ENCODE peak calls at places on chromosomes 1 and 21, in seven cellular contexts. One of them, this sample, is unnamed.

GRCh38 chr21:25961042-25961441 is 209.5 kb downstream of the APP start:
- DNase-seq in GM12891: no peak
- DNase-seq in spleen: no peak
- DNase-seq in HL-60: no peak
- DNase-seq in sigmoid colon: no peak
- DNase-seq in HCT116: no peak
- DNase-seq in suprapubic skin: no peak
- DNase-seq in this sample: no peak

GRCh38 chr1:209454340-209455014 is 129.0 kb upstream of the CAMK1G start:
- DNase-seq in GM12891: no peak
- DNase-seq in spleen: no peak
- DNase-seq in HL-60: no peak
- DNase-seq in sigmoid colon: no peak
- DNase-seq in HCT116: no peak
- DNase-seq in suprapubic skin: no peak
- DNase-seq in this sample: no peak

GRCh38 chr1:82453511-82454185 is 652.9 kb downstream of the ADGRL2 start:
- DNase-seq in GM12891: no peak
- DNase-seq in spleen: no peak
- DNase-seq in HL-60: no peak
- DNase-seq in sigmoid colon: no peak
- DNase-seq in HCT116: no peak
- DNase-seq in suprapubic skin: no peak
- DNase-seq in this sample: no peak

GRCh38 chr1:194600716-194601115 is 1414.3 kb upstream of the B3GALT2 start:
- DNase-seq in GM12891: no peak
- DNase-seq in spleen: no peak
- DNase-seq in HL-60: no peak
- DNase-seq in sigmoid colon: no peak
- DNase-seq in HCT116: no peak
- DNase-seq in suprapubic skin: no peak
- DNase-seq in this sample: no peak

GRCh38 chr1:204837440-204838084 is 33.1 kb upstream of the NFASC start:
- DNase-seq in GM12891: no peak
- DNase-seq in spleen: no peak
- DNase-seq in HL-60: peak
- DNase-seq in sigmoid colon: no peak
- DNase-seq in HCT116: no peak
- DNase-seq in suprapubic skin: no peak
- DNase-seq in this sample: no peak

GRCh38 chr1:183281553-183282091 is 95.6 kb downstream of the LAMC2 start:
- DNase-seq in GM12891: peak
- DNase-seq in spleen: peak
- DNase-seq in HL-60: peak
- DNase-seq in sigmoid colon: peak
- DNase-seq in HCT116: peak
- DNase-seq in suprapubic skin: peak
- DNase-seq in this sample: peak

GRCh38 chr1:27402349-27402754 is 9.9 kb downstream of the GPR3 start:
- DNase-seq in GM12891: no peak
- DNase-seq in spleen: peak
- DNase-seq in HL-60: peak
- DNase-seq in sigmoid colon: peak
- DNase-seq in HCT116: no peak
- DNase-seq in suprapubic skin: no peak
- DNase-seq in this sample: peak

GRCh38 chr1:224203243-224204016 is 20.4 kb downstream of the DEGS1 start:
- DNase-seq in GM12891: no peak
- DNase-seq in spleen: peak
- DNase-seq in HL-60: peak
- DNase-seq in sigmoid colon: peak
- DNase-seq in HCT116: no peak
- DNase-seq in suprapubic skin: no peak
- DNase-seq in this sample: no peak

GRCh38 chr1:237115035-237115434 is 73.1 kb downstream of the RYR2 start:
- DNase-seq in GM12891: no peak
- DNase-seq in spleen: no peak
- DNase-seq in HL-60: no peak
- DNase-seq in sigmoid colon: no peak
- DNase-seq in HCT116: no peak
- DNase-seq in suprapubic skin: no peak
- DNase-seq in this sample: no peak

GRCh38 chr1:151458936-151459330 is 361 bp downstream of the POGZ start:
- DNase-seq in GM12891: peak
- DNase-seq in spleen: peak
- DNase-seq in HL-60: peak
- DNase-seq in sigmoid colon: peak
- DNase-seq in HCT116: peak
- DNase-seq in suprapubic skin: peak
- DNase-seq in this sample: no peak

GRCh38 chr1:89939059-89939570 is 55.8 kb upstream of the ZNF326 start:
- DNase-seq in GM12891: no peak
- DNase-seq in spleen: no peak
- DNase-seq in HL-60: no peak
- DNase-seq in sigmoid colon: no peak
- DNase-seq in HCT116: no peak
- DNase-seq in suprapubic skin: no peak
- DNase-seq in this sample: no peak

GRCh38 chr21:41410767-41411448 is 15.1 kb upstream of the MX1 start:
- DNase-seq in GM12891: no peak
- DNase-seq in spleen: no peak
- DNase-seq in HL-60: no peak
- DNase-seq in sigmoid colon: no peak
- DNase-seq in HCT116: no peak
- DNase-seq in suprapubic skin: no peak
- DNase-seq in this sample: peak

GRCh38 chr1:188988589-188988988 is 1489.1 kb downstream of the BRINP3 start:
- DNase-seq in GM12891: no peak
- DNase-seq in spleen: no peak
- DNase-seq in HL-60: no peak
- DNase-seq in sigmoid colon: no peak
- DNase-seq in HCT116: no peak
- DNase-seq in suprapubic skin: no peak
- DNase-seq in this sample: no peak

GRCh38 chr1:220697326-220697725 is 7.2 kb downstream of the C1orf115 start:
- DNase-seq in GM12891: no peak
- DNase-seq in spleen: no peak
- DNase-seq in HL-60: no peak
- DNase-seq in sigmoid colon: no peak
- DNase-seq in HCT116: no peak
- DNase-seq in suprapubic skin: no peak
- DNase-seq in this sample: no peak

GRCh38 chr1:2985121-2985561 is 36.1 kb upstream of the ACTRT2 start:
- DNase-seq in GM12891: no peak
- DNase-seq in spleen: peak
- DNase-seq in HL-60: no peak
- DNase-seq in sigmoid colon: peak
- DNase-seq in HCT116: no peak
- DNase-seq in suprapubic skin: peak
- DNase-seq in this sample: no peak

GRCh38 chr1:70874063-70874462 is 173.6 kb downstream of the PTGER3 start:
- DNase-seq in GM12891: no peak
- DNase-seq in spleen: no peak
- DNase-seq in HL-60: peak
- DNase-seq in sigmoid colon: no peak
- DNase-seq in HCT116: no peak
- DNase-seq in suprapubic skin: no peak
- DNase-seq in this sample: no peak

GRCh38 chr1:63665410-63665809 is 72.2 kb downstream of the PGM1 start:
- DNase-seq in GM12891: no peak
- DNase-seq in spleen: no peak
- DNase-seq in HL-60: no peak
- DNase-seq in sigmoid colon: no peak
- DNase-seq in HCT116: no peak
- DNase-seq in suprapubic skin: no peak
- DNase-seq in this sample: no peak

GRCh38 chr1:109917429-109918076 is 6.9 kb downstream of the CSF1 start:
- DNase-seq in GM12891: no peak
- DNase-seq in spleen: peak
- DNase-seq in HL-60: no peak
- DNase-seq in sigmoid colon: peak
- DNase-seq in HCT116: no peak
- DNase-seq in suprapubic skin: no peak
- DNase-seq in this sample: no peak
- TF ChIP-seq POLR2AphosphoS5 in GM12891: no peak
- TF ChIP-seq POLR2AphosphoS5 in spleen: no peak
- TF ChIP-seq POLR2AphosphoS5 in HL-60: no peak
- TF ChIP-seq POLR2AphosphoS5 in sigmoid colon: no peak
- TF ChIP-seq POLR2AphosphoS5 in HCT116: no peak
- TF ChIP-seq POLR2AphosphoS5 in suprapubic skin: no peak
- TF ChIP-seq POLR2AphosphoS5 in this sample: no peak

GRCh38 chr1:12460121-12460520 is 157.9 kb downstream of the DHRS3 start:
- DNase-seq in GM12891: no peak
- DNase-seq in spleen: no peak
- DNase-seq in HL-60: no peak
- DNase-seq in sigmoid colon: no peak
- DNase-seq in HCT116: no peak
- DNase-seq in suprapubic skin: no peak
- DNase-seq in this sample: no peak

GRCh38 chr1:12461764-12462163 is 156.2 kb downstream of the DHRS3 start:
- DNase-seq in GM12891: no peak
- DNase-seq in spleen: no peak
- DNase-seq in HL-60: no peak
- DNase-seq in sigmoid colon: no peak
- DNase-seq in HCT116: no peak
- DNase-seq in suprapubic skin: no peak
- DNase-seq in this sample: no peak

GRCh38 chr1:12458571-12458970 is 159.4 kb downstream of the DHRS3 start:
- DNase-seq in GM12891: no peak
- DNase-seq in spleen: no peak
- DNase-seq in HL-60: no peak
- DNase-seq in sigmoid colon: no peak
- DNase-seq in HCT116: no peak
- DNase-seq in suprapubic skin: no peak
- DNase-seq in this sample: no peak

GRCh38 chr1:12462586-12462985 is 155.4 kb downstream of the DHRS3 start:
- DNase-seq in GM12891: no peak
- DNase-seq in spleen: no peak
- DNase-seq in HL-60: no peak
- DNase-seq in sigmoid colon: no peak
- DNase-seq in HCT116: no peak
- DNase-seq in suprapubic skin: no peak
- DNase-seq in this sample: no peak

GRCh38 chr1:12460911-12461621 is 156.9 kb downstream of the DHRS3 start:
- DNase-seq in GM12891: no peak
- DNase-seq in spleen: no peak
- DNase-seq in HL-60: no peak
- DNase-seq in sigmoid colon: peak
- DNase-seq in HCT116: no peak
- DNase-seq in suprapubic skin: no peak
- DNase-seq in this sample: no peak
- TF ChIP-seq POLR2AphosphoS5 in GM12891: no peak
- TF ChIP-seq POLR2AphosphoS5 in spleen: no peak
- TF ChIP-seq POLR2AphosphoS5 in HL-60: no peak
- TF ChIP-seq POLR2AphosphoS5 in sigmoid colon: peak
- TF ChIP-seq POLR2AphosphoS5 in HCT116: no peak
- TF ChIP-seq POLR2AphosphoS5 in suprapubic skin: no peak
- TF ChIP-seq POLR2AphosphoS5 in this sample: peak

GRCh38 chr1:67688526-67689219 is 3.7 kb downstream of the GADD45A start:
- DNase-seq in GM12891: no peak
- DNase-seq in spleen: no peak
- DNase-seq in HL-60: peak
- DNase-seq in sigmoid colon: no peak
- DNase-seq in HCT116: no peak
- DNase-seq in suprapubic skin: no peak
- DNase-seq in this sample: no peak
- TF ChIP-seq POLR2AphosphoS5 in GM12891: peak
- TF ChIP-seq POLR2AphosphoS5 in spleen: peak
- TF ChIP-seq POLR2AphosphoS5 in HL-60: peak
- TF ChIP-seq POLR2AphosphoS5 in sigmoid colon: no peak
- TF ChIP-seq POLR2AphosphoS5 in HCT116: peak
- TF ChIP-seq POLR2AphosphoS5 in suprapubic skin: no peak
- TF ChIP-seq POLR2AphosphoS5 in this sample: no peak

GRCh38 chr1:96370752-96371151 is 350.8 kb upstream of the PTBP2 start:
- DNase-seq in GM12891: no peak
- DNase-seq in spleen: no peak
- DNase-seq in HL-60: no peak
- DNase-seq in sigmoid colon: no peak
- DNase-seq in HCT116: peak
- DNase-seq in suprapubic skin: no peak
- DNase-seq in this sample: no peak
- TF ChIP-seq POLR2AphosphoS5 in GM12891: no peak
- TF ChIP-seq POLR2AphosphoS5 in spleen: no peak
- TF ChIP-seq POLR2AphosphoS5 in HL-60: no peak
- TF ChIP-seq POLR2AphosphoS5 in sigmoid colon: no peak
- TF ChIP-seq POLR2AphosphoS5 in HCT116: no peak
- TF ChIP-seq POLR2AphosphoS5 in suprapubic skin: no peak
- TF ChIP-seq POLR2AphosphoS5 in this sample: no peak

GRCh38 chr21:44485254-44485793 is 30.0 kb downstream of the LRRC3 start:
- DNase-seq in GM12891: no peak
- DNase-seq in spleen: peak
- DNase-seq in HL-60: no peak
- DNase-seq in sigmoid colon: no peak
- DNase-seq in HCT116: peak
- DNase-seq in suprapubic skin: no peak
- DNase-seq in this sample: no peak
- TF ChIP-seq POLR2AphosphoS5 in GM12891: no peak
- TF ChIP-seq POLR2AphosphoS5 in spleen: no peak
- TF ChIP-seq POLR2AphosphoS5 in HL-60: no peak
- TF ChIP-seq POLR2AphosphoS5 in sigmoid colon: no peak
- TF ChIP-seq POLR2AphosphoS5 in HCT116: no peak
- TF ChIP-seq POLR2AphosphoS5 in suprapubic skin: no peak
- TF ChIP-seq POLR2AphosphoS5 in this sample: no peak

DNA sequence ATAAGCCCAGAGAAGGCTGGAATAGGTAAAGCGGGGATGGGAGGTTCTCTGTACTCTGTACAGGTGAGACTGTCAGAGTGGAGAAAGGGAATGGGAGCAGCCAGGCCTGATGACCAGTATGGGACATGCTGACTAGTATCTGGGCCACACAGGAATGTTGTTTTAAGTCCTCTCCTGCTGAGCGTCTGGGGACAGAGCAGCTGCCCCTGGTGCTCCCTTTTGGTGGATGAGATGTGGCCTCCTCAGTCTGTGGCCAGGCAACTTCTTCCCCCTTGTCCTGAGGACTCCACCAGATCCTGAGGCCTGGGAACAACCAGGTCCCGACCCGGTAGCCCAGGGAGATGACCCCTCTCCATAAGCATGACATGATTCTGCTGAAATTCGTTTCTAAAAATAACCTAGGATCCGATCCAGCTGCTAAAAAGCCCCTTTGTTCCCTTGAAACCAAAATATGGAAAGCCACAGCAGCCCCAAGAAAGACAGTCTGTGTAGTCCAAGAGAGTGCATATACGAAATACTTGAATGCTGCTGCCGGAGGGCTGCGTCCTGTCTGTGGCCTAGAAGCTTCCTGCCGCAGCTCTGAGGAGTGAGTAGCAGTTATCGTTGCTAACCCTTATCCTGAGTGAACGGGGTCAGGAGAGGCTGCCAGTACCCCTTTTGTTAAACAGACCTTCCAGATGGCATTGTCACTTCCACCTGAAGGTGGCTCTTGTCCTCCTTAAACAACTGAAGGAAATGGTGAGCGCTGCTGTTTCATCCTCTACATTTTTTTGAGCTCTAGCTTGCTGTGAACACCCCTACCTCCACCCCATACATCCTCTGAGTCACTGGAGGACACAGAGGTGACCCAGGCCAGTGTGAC is 47.1 kb downstream of the ATP2B4 start:
- DNase-seq in GM12891: peak
- DNase-seq in spleen: peak
- DNase-seq in HL-60: peak
- DNase-seq in sigmoid colon: peak
- DNase-seq in HCT116: peak
- DNase-seq in suprapubic skin: no peak
- DNase-seq in this sample: no peak
- TF ChIP-seq POLR2AphosphoS5 in GM12891: no peak
- TF ChIP-seq POLR2AphosphoS5 in spleen: peak
- TF ChIP-seq POLR2AphosphoS5 in HL-60: peak
- TF ChIP-seq POLR2AphosphoS5 in sigmoid colon: peak
- TF ChIP-seq POLR2AphosphoS5 in HCT116: peak
- TF ChIP-seq POLR2AphosphoS5 in suprapubic skin: no peak
- TF ChIP-seq POLR2AphosphoS5 in this sample: peak

This sample was measured in esophagus muscularis mucosa.